ENCODE peak calls at places on chromosomes 16 and 17, in ten cellular contexts. Z is activated T-cell treated with anti-CD3 and anti-CD28 coated beads for 24 hours, V is HCEC 1CT, D is amniotic stem cell, R is progenitor cell of endocrine pancreas, G is T-cell, P is GM13976, M is epithelial cell of prostate, L is substantia nigra, K is lung microvascular endothelial cell. N is an unnamed sample.
A peak's percentile ranks its signal among the peaks of the same experiment; 100 is the strongest.

GRCh38 chr17:29115906-29116651 is 64.1 kb downstream of the MYO18A start:
- DNase-seq in V (peak; percentile 48), R (no peak), M (no peak), G (peak; percentile 38), Z (peak; percentile 47), D (no peak), L (no peak), P (peak; percentile 68), K (peak; percentile 64), N (peak; percentile 36)

GRCh38 chr16:28255838-28256237 is 36.5 kb upstream of the SBK1 start:
- DNase-seq in K (no peak), L (no peak), D (no peak), M (no peak), P (no peak), Z (no peak), G (no peak), V (no peak), R (no peak), N (no peak)

GRCh38 chr16:88354229-88355092 is 28.3 kb upstream of the ZNF469 start:
- DNase-seq in Z (no peak), K (no peak), R (no peak), M (no peak), P (no peak), V (no peak), D (no peak), G (no peak), L (no peak), N (no peak)

GRCh38 chr17:30429155-30429554 is 48.1 kb upstream of the GOSR1 start:
- DNase-seq in Z (no peak), M (no peak), P (no peak), V (peak; percentile 82), G (no peak), R (no peak), L (no peak), K (no peak), D (no peak), N (no peak)

GRCh38 chr16:27366687-27367462 is 35.1 kb upstream of the IL21R start:
- DNase-seq in P (peak; percentile 71), V (no peak), L (no peak), R (no peak), Z (no peak), G (no peak), M (no peak), D (no peak), K (peak; percentile 30), N (no peak)

GRCh38 chr17:17919169-17920107 is 52.8 kb downstream of the TOM1L2 start:
- DNase-seq in D (peak; percentile 47), L (peak; percentile 43), Z (peak; percentile 57), M (no peak), V (peak; percentile 77), G (peak; percentile 70), P (peak; percentile 78), R (peak; percentile 48), K (peak; percentile 88), N (peak; percentile 34)

GRCh38 chr16:81041696-81042095 is 6.1 kb downstream of the ATMIN start:
- DNase-seq in K (no peak), M (no peak), G (no peak), V (no peak), L (no peak), D (no peak), R (no peak), P (no peak), Z (no peak), N (no peak)

GRCh38 chr16:23148513-23149266 is 562 bp downstream of the USP31 start:
- DNase-seq in K (peak; percentile 87), Z (peak; percentile 28), L (peak; percentile 43), G (peak; percentile 55), R (peak; percentile 10), D (no peak), V (peak; percentile 53), P (peak; percentile 67), M (no peak), N (no peak)

GRCh38 chr17:69141802-69142472 is at the start of gene ABCA6:
- DNase-seq in K (peak; percentile 53), G (no peak), P (no peak), D (no peak), Z (no peak), V (peak; percentile 75), L (no peak), R (no peak), M (no peak), N (no peak)

GRCh38 chr17:28363776-28364650 is 986 bp downstream of the SEBOX start:
- DNase-seq in Z (no peak), D (no peak), M (no peak), V (no peak), G (no peak), R (no peak), P (no peak), K (no peak), L (no peak), N (no peak)

GRCh38 chr17:72976971-72977767 is 115.3 kb downstream of the SLC39A11 start:
- DNase-seq in V (peak; percentile 86), M (no peak), P (peak; percentile 56), G (no peak), D (peak; percentile 31), Z (no peak), K (peak; percentile 17), L (peak; percentile 16), R (no peak), N (no peak)

GRCh38 chr16:78918805-78919204 is 681.7 kb downstream of the MAF start:
- DNase-seq in L (no peak), G (no peak), P (no peak), K (no peak), R (no peak), M (no peak), D (no peak), Z (no peak), V (no peak), N (no peak)

N was measured in CMK.